ENCODE peak calls at places on chromosome 4, in seven cellular contexts. R, C, O, D, J, M and W are unnamed samples.
A peak's percentile ranks its signal among the peaks of the same experiment; 100 is the strongest.

GRCh38 chr4:162510115-162510514 is 346.3 kb upstream of the FSTL5 start:
- DNase-seq in D (no peak), C (no peak), J (no peak), O (no peak), R (no peak), M (no peak), W (no peak)

GRCh38 chr4:146329042-146329716 is 114.8 kb downstream of the REELD1 start:
- DNase-seq in D (no peak), M (peak; percentile 75), J (no peak), C (no peak), O (no peak), R (no peak), W (peak; percentile 48)

GRCh38 chr4:153418581-153418980 is 47.6 kb upstream of the TMEM131L start:
- DNase-seq in O (no peak), R (no peak), D (no peak), J (no peak), M (peak; percentile 79), C (no peak), W (no peak)

GRCh38 chr4:101707596-101707995 is 82.9 kb upstream of the BANK1 start:
- DNase-seq in J (no peak), D (no peak), C (no peak), R (no peak), O (no peak), M (peak; percentile 23), W (no peak)

GRCh38 chr4:951186-951585 is 18.9 kb downstream of the TMEM175 start:
- DNase-seq in R (no peak), D (no peak), C (no peak), M (no peak), J (no peak), O (no peak), W (no peak)

GRCh38 chr4:90715242-90715641 is 588.0 kb downstream of the CCSER1 start:
- DNase-seq in D (no peak), J (no peak), R (no peak), C (no peak), O (no peak), M (no peak), W (no peak)

GRCh38 chr4:66625480-66625879 is 919.8 kb downstream of the CENPC start:
- DNase-seq in O (no peak), C (no peak), M (no peak), R (no peak), D (no peak), J (no peak), W (no peak)

GRCh38 chr4:8215001-8215427 is 15.9 kb downstream of the SH3TC1 start:
- DNase-seq in D (no peak), C (no peak), R (no peak), O (no peak), J (no peak), M (peak; percentile 74), W (no peak)

GRCh38 chr4:112952301-112952700 is 97.2 kb upstream of the ANK2 start:
- DNase-seq in O (no peak), C (no peak), M (no peak), J (no peak), D (no peak), R (no peak), W (no peak)

GRCh38 chr4:168608771-168609170 is 111.9 kb downstream of the PALLD start:
- DNase-seq in M (no peak), O (no peak), C (no peak), R (no peak), J (no peak), D (no peak), W (no peak)

GRCh38 chr4:7725951-7726350 is 213.7 kb downstream of the AFAP1 start:
- DNase-seq in C (no peak), D (no peak), J (no peak), O (no peak), M (peak; percentile 67), R (no peak), W (no peak)

GRCh38 chr4:38461342-38461741 is 202.7 kb upstream of the KLF3 start:
- DNase-seq in R (no peak), J (no peak), M (no peak), C (no peak), D (no peak), O (no peak), W (no peak)

GRCh38 chr4:157713342-157713741 is 459.5 kb downstream of the GASK1B start:
- DNase-seq in J (no peak), M (peak; percentile 53), D (no peak), R (no peak), C (no peak), O (no peak), W (no peak)

GRCh38 chr4:22093126-22093525 is 144.6 kb upstream of the KCNIP4 start:
- DNase-seq in J (no peak), C (no peak), D (no peak), M (no peak), R (no peak), O (no peak), W (no peak)

GRCh38 chr4:154807042-154807630 is 26.1 kb downstream of the RBM46 start:
- DNase-seq in J (no peak), R (no peak), C (no peak), O (peak; percentile 4), D (no peak), M (peak; percentile 57), W (no peak)

GRCh38 chr4:37685726-37686372 is 327 bp downstream of the RELL1 start:
- DNase-seq in C (no peak), R (peak; percentile 82), D (no peak), J (peak; percentile 22), M (peak; percentile 71), O (no peak), W (peak; percentile 26)

GRCh38 chr4:106981431-106981830 is 54.7 kb downstream of the DKK2 start:
- DNase-seq in R (no peak), C (no peak), D (no peak), O (no peak), J (no peak), M (no peak), W (no peak)

GRCh38 chr4:165360041-165360782 is 18.6 kb upstream of the CPE start:
- DNase-seq in D (no peak), R (no peak), C (no peak), O (no peak), J (no peak), M (peak; percentile 72), W (no peak)

GRCh38 chr4:165360985-165361678 is 17.7 kb upstream of the CPE start:
- DNase-seq in R (no peak), C (no peak), M (no peak), J (no peak), D (no peak), O (no peak), W (no peak)

GRCh38 chr4:165351359-165352130 is 24.1 kb downstream of the MSMO1 start:
- DNase-seq in R (no peak), O (no peak), C (no peak), D (no peak), J (no peak), M (no peak), W (no peak)

GRCh38 chr4:165359501-165359900 is 19.3 kb upstream of the CPE start:
- DNase-seq in R (no peak), C (no peak), J (no peak), M (peak; percentile 49), D (no peak), O (no peak), W (no peak)

DNA sequence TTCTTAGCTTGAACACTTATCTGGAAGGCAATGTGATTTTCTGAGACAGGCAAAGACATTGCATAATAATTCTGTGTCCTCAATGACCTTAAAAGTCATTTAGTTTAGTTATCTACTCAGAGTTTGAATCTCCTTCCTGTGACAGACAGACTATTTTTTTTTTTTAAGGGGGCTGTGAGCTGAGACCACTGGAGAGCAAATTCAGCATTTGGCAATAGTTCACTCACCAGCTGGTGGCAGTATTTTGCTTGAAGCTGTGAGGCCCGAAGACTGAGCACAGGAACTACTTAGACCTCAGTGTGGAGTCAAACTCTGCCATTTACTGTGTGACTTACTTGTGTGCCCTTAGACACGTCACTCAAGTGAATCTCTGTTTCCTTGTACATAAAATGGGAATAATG is 22.9 kb upstream of the CPE start:
- DNase-seq in D (peak; percentile 8), R (no peak), J (no peak), C (no peak), M (peak; percentile 61), O (peak; percentile 12), W (peak; percentile 35)
- TF ChIP-seq CTCF in D (peak; percentile 58), R (peak; percentile 23), J (no peak), C (peak; percentile 36), M (peak; percentile 30), O (peak; percentile 44), W (peak; percentile 75)

GRCh38 chr4:17778431-17778830 is 3.0 kb downstream of the FAM184B start:
- DNase-seq in R (no peak), M (no peak), O (no peak), D (no peak), J (no peak), C (no peak), W (no peak)

GRCh38 chr4:17781072-17781830 is at the start of gene FAM184B:
- DNase-seq in J (no peak), R (no peak), D (no peak), O (no peak), M (peak; percentile 44), C (no peak), W (no peak)

GRCh38 chr4:17781831-17782287 is 438 bp upstream of the FAM184B start:
- DNase-seq in O (no peak), C (no peak), R (no peak), D (no peak), J (no peak), M (peak; percentile 24), W (no peak)

GRCh38 chr4:17785858-17786257 is 4.4 kb upstream of the FAM184B start:
- DNase-seq in O (no peak), C (no peak), M (no peak), R (no peak), J (no peak), D (no peak), W (no peak)

GRCh38 chr4:17780461-17781071 is 855 bp downstream of the FAM184B start:
- DNase-seq in R (no peak), O (no peak), D (no peak), M (peak; percentile 43), J (no peak), C (no peak), W (no peak)
- H3K4me3 ChIP-seq in R (peak overlapping the region; percentile 52), O (no peak overlapping the region), D (peak overlapping the region; percentile 43), M (peak overlapping the region; percentile 56), J (peak overlapping the region; percentile 21), C (peak overlapping the region; percentile 46), W (peak overlapping the region; percentile 46)

DNA sequence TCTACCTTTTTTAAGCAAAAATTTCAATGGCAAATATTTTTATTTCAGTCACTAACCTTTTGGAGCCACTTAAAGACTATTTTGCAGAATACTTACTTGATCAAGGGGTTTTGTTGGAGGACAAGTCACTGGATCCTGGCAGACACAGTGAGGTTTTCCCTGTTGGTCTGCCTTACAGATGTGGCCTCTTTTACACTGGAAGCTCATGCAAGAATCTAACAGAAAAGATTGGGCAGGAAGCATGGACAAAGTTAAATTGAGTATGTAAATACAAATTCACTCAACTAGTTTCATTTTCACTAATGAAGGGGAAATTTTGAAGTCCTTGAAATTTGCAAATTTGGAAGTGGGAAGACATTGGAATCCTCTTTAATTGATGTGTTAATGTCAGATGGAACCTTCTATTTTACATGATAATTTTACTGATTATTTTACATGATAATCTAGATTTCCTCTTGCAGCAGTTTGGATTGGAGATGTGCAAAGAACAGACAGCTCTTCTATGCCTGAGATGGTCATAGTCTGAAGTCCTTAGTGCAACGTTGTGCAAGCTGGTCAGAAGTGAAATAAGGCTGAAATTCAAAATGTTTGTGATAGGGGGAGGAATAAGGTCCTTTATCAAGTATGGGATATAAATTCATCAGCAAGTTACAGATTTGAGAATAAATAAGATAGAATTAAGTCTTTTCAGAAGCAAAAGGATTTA is 38.4 kb downstream of the SPARCL1 start:
- DNase-seq in D (no peak), C (no peak), R (no peak), M (no peak), J (no peak), O (no peak), W (no peak)
- TF ChIP-seq CTCF in D (no peak), C (no peak), R (no peak), M (no peak), J (no peak), O (no peak), W (no peak)

GRCh38 chr4:3031357-3032064 is 42.8 kb downstream of the HTT-AS start:
- DNase-seq in O (no peak), C (peak; percentile 82), R (no peak), D (no peak), M (no peak), J (no peak), W (no peak)
- H3K4me3 ChIP-seq in O (no peak overlapping the region), C (no peak overlapping the region), R (no peak overlapping the region), D (no peak overlapping the region), M (no peak overlapping the region), J (no peak overlapping the region), W (no peak overlapping the region)